ENCODE peak calls at places on chromosomes 16 and 17, in eight cellular contexts. One of them, this sample, is unnamed. For H3K4me1, the result is how much of the 10 kb centered on the place peaks cover.

GRCh38 chr16:26070595-26071170 is 378.9 kb downstream of the HS3ST4 start:
- DNase-seq in mucosa of descending colon: no peak
- DNase-seq in fibroblast of lung: no peak
- DNase-seq in uterus: no peak
- DNase-seq in testis: no peak
- DNase-seq in tibial artery: no peak
- DNase-seq in right atrium auricular region: no peak
- DNase-seq in GM23338: peak
- DNase-seq in this sample: no peak

GRCh38 chr16:1057252-1057932 is 15.2 kb upstream of the SSTR5 start:
- DNase-seq in testis: peak
- DNase-seq in GM23338: peak
- DNase-seq in fibroblast of lung: no peak
- DNase-seq in mucosa of descending colon: peak
- DNase-seq in tibial artery: no peak
- DNase-seq in uterus: no peak
- DNase-seq in right atrium auricular region: no peak
- DNase-seq in this sample: peak

GRCh38 chr16:23256440-23256839 is 45.7 kb upstream of the SCNN1B start:
- DNase-seq in uterus: no peak
- DNase-seq in tibial artery: no peak
- DNase-seq in testis: no peak
- DNase-seq in mucosa of descending colon: peak
- DNase-seq in fibroblast of lung: no peak
- DNase-seq in GM23338: no peak
- DNase-seq in right atrium auricular region: no peak
- DNase-seq in this sample: no peak

GRCh38 chr16:87457051-87457611 is 35.7 kb downstream of the ZCCHC14 start:
- DNase-seq in testis: no peak
- DNase-seq in uterus: no peak
- DNase-seq in fibroblast of lung: peak
- DNase-seq in tibial artery: no peak
- DNase-seq in right atrium auricular region: no peak
- DNase-seq in GM23338: no peak
- DNase-seq in mucosa of descending colon: no peak
- DNase-seq in this sample: no peak

GRCh38 chr16:53629151-53629550 is 74.5 kb downstream of the RPGRIP1L start:
- DNase-seq in testis: no peak
- DNase-seq in tibial artery: no peak
- DNase-seq in uterus: no peak
- DNase-seq in mucosa of descending colon: no peak
- DNase-seq in right atrium auricular region: no peak
- DNase-seq in fibroblast of lung: no peak
- DNase-seq in GM23338: no peak
- DNase-seq in this sample: no peak

GRCh38 chr16:70653406-70653805 is 7.0 kb downstream of the IL34 start:
- DNase-seq in GM23338: peak
- DNase-seq in tibial artery: no peak
- DNase-seq in fibroblast of lung: no peak
- DNase-seq in testis: no peak
- DNase-seq in right atrium auricular region: no peak
- DNase-seq in uterus: no peak
- DNase-seq in mucosa of descending colon: no peak
- DNase-seq in this sample: no peak

GRCh38 chr16:68200120-68200783 is 35.7 kb downstream of the ESRP2 start:
- DNase-seq in testis: no peak
- DNase-seq in fibroblast of lung: peak
- DNase-seq in uterus: no peak
- DNase-seq in right atrium auricular region: no peak
- DNase-seq in mucosa of descending colon: no peak
- DNase-seq in tibial artery: no peak
- DNase-seq in GM23338: no peak
- DNase-seq in this sample: no peak

GRCh38 chr16:22814330-22815105 is 556 bp downstream of the HS3ST2 start:
- DNase-seq in right atrium auricular region: no peak
- DNase-seq in uterus: no peak
- DNase-seq in testis: peak
- DNase-seq in fibroblast of lung: no peak
- DNase-seq in mucosa of descending colon: no peak
- DNase-seq in GM23338: peak
- DNase-seq in tibial artery: peak
- DNase-seq in this sample: no peak

GRCh38 chr17:57308543-57309186 is 52.3 kb downstream of the MSI2 start:
- DNase-seq in uterus: no peak
- DNase-seq in tibial artery: no peak
- DNase-seq in fibroblast of lung: no peak
- DNase-seq in mucosa of descending colon: no peak
- DNase-seq in testis: no peak
- DNase-seq in GM23338: no peak
- DNase-seq in right atrium auricular region: no peak
- DNase-seq in this sample: no peak

GRCh38 chr16:23607740-23608139 is 11.6 kb upstream of the NDUFAB1 start:
- DNase-seq in mucosa of descending colon: no peak
- DNase-seq in right atrium auricular region: no peak
- DNase-seq in uterus: no peak
- DNase-seq in fibroblast of lung: no peak
- DNase-seq in testis: no peak
- DNase-seq in tibial artery: no peak
- DNase-seq in GM23338: no peak
- DNase-seq in this sample: no peak

GRCh38 chr17:15231851-15232516 is 33.1 kb downstream of the PMP22 start:
- DNase-seq in tibial artery: no peak
- DNase-seq in uterus: no peak
- DNase-seq in right atrium auricular region: no peak
- DNase-seq in mucosa of descending colon: no peak
- DNase-seq in GM23338: no peak
- DNase-seq in fibroblast of lung: no peak
- DNase-seq in testis: no peak
- DNase-seq in this sample: no peak

GRCh38 chr17:19262650-19263620 is 25.8 kb downstream of the EPN2 start:
- DNase-seq in right atrium auricular region: no peak
- DNase-seq in uterus: no peak
- DNase-seq in testis: no peak
- DNase-seq in fibroblast of lung: no peak
- DNase-seq in GM23338: no peak
- DNase-seq in mucosa of descending colon: no peak
- DNase-seq in tibial artery: no peak
- DNase-seq in this sample: no peak

GRCh38 chr16:89344314-89344828 is 126.9 kb downstream of the ZNF778 start:
- DNase-seq in tibial artery: no peak
- DNase-seq in testis: no peak
- DNase-seq in fibroblast of lung: no peak
- DNase-seq in uterus: no peak
- DNase-seq in mucosa of descending colon: no peak
- DNase-seq in right atrium auricular region: no peak
- DNase-seq in GM23338: no peak
- DNase-seq in this sample: no peak

GRCh38 chr17:1143573-1143972 is 36.2 kb downstream of the ABR start:
- DNase-seq in right atrium auricular region: no peak
- DNase-seq in tibial artery: no peak
- DNase-seq in GM23338: peak
- DNase-seq in testis: peak
- DNase-seq in fibroblast of lung: peak
- DNase-seq in mucosa of descending colon: no peak
- DNase-seq in uterus: no peak
- DNase-seq in this sample: no peak

DNA sequence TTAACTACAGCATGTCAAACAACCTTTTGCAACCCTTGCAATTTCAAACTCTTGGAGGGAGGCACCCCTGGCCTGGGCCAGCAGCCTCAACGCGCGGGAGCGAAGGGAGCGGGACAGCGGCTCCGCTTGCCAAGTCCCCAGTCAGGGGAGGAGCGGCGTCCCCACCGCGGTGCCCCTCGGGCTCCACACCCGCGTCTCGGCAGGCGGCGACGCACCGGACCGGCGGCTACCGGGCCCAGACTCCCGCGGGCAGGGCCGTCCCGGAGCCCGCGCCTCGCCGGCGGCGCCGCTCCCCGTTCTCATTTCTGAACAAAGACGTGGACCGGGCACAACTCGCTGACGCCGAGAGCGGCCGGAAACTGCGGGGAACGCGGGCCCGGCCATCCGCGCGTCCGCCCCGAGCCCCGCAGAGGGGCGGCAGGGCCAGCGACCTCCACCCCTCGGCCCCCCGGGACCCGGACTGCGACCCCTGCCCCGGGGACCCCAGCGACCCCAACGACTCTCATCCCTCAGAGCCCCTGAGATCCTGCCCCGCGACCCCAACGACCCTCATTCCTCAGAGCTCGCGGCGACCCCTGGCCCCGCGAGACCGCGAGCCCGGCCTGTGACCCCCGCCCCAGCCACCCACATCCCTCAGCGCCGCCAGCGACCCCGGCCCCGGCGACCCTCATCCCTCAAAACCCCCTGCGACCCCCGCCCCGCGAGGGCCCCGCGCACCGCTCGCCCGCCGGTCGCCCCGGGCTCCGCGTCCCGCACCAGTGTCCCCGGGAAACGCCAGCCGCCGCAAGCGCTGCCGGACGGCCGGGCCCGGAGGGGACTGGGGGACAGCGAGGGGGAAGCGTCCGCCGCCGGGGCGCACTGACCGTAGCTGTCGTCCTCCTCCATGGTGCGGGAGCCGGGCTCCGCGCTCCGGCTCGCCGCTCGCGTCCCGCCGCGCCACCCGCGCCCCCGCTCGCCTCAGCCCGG is at the start of gene CYTH1:
- DNase-seq in right atrium auricular region: no peak
- DNase-seq in mucosa of descending colon: peak
- DNase-seq in testis: peak
- DNase-seq in tibial artery: peak
- DNase-seq in uterus: peak
- DNase-seq in fibroblast of lung: no peak
- DNase-seq in GM23338: peak
- DNase-seq in this sample: peak
- H3K4me1 ChIP-seq in right atrium auricular region: under half
- H3K4me1 ChIP-seq in mucosa of descending colon: under half
- H3K4me1 ChIP-seq in testis: under half
- H3K4me1 ChIP-seq in tibial artery: under half
- H3K4me1 ChIP-seq in uterus: under half
- H3K4me1 ChIP-seq in fibroblast of lung: under half
- H3K4me1 ChIP-seq in GM23338: under half
- H3K4me1 ChIP-seq in this sample: half or more

DNA sequence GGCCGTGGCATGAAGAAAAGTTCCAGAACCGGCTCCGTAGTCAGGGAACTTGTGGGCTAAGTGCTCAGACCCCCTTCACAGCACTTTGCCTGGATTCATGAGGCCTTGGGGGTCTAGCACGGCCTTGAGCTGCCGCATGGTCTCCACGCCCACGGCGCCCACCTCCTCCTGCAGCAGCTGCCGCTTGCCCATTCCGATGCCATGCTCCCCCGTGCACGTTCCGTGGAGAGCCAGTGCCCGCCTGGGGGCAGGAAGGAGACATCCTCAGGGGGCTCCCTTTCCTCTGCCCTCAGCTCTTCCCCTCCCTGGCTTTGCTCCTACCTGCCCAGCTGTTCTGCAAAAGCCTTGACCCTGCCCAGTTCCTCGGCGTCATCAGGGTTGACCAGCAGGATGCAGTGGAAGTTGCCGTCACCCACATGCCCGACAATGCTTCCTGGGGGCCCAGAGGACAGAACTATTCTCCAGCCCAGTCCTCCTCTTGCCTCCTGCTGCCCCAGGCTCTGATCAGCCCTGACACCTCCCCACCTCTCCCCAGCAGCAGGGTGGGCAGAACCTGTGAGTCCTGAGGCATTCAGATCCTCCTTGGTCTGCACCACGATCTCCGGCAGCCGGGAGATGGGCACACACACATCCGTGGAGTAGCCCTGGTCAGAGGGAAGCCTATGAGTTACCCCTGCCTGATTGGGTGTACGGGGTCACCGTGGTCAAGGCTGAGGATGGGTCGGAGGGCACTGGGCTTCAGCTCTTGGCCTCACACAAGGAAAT is 4.1 kb downstream of the LDHD start:
- DNase-seq in uterus: no peak
- DNase-seq in testis: no peak
- DNase-seq in tibial artery: no peak
- DNase-seq in GM23338: no peak
- DNase-seq in right atrium auricular region: no peak
- DNase-seq in mucosa of descending colon: no peak
- DNase-seq in fibroblast of lung: no peak
- DNase-seq in this sample: no peak
- H3K4me3 ChIP-seq in uterus: no peak
- H3K4me3 ChIP-seq in testis: no peak
- H3K4me3 ChIP-seq in tibial artery: no peak
- H3K4me3 ChIP-seq in GM23338: no peak
- H3K4me3 ChIP-seq in right atrium auricular region: no peak
- H3K4me3 ChIP-seq in mucosa of descending colon: no peak
- H3K4me3 ChIP-seq in fibroblast of lung: no peak
- H3K4me3 ChIP-seq in this sample: no peak

DNA sequence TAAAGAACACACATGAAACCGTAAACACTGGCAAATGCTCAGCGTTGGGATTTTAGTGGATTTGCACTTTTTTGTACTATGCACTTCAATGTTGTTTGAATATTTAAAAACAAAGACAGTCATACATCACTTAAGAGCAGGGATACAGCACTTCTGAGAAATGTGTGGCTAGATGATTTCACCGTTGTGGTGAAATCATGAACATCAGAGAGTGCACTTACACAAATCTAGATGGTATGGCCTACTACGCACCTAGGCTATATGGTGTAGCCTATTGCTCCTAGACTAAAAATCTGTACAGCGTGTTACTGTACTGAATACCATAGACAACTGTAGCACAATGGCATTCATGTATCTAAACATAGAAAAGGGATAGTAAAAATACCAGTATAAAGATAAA is 37.6 kb upstream of the CNEP1R1 start:
- DNase-seq in uterus: no peak
- DNase-seq in right atrium auricular region: no peak
- DNase-seq in tibial artery: no peak
- DNase-seq in testis: no peak
- DNase-seq in mucosa of descending colon: no peak
- DNase-seq in fibroblast of lung: no peak
- DNase-seq in GM23338: no peak
- DNase-seq in this sample: no peak
- H3K4me1 ChIP-seq in uterus: under half
- H3K4me1 ChIP-seq in right atrium auricular region: under half
- H3K4me1 ChIP-seq in tibial artery: under half
- H3K4me1 ChIP-seq in testis: under half
- H3K4me1 ChIP-seq in mucosa of descending colon: under half
- H3K4me1 ChIP-seq in fibroblast of lung: under half
- H3K4me1 ChIP-seq in GM23338: under half
- H3K4me1 ChIP-seq in this sample: under half

DNA sequence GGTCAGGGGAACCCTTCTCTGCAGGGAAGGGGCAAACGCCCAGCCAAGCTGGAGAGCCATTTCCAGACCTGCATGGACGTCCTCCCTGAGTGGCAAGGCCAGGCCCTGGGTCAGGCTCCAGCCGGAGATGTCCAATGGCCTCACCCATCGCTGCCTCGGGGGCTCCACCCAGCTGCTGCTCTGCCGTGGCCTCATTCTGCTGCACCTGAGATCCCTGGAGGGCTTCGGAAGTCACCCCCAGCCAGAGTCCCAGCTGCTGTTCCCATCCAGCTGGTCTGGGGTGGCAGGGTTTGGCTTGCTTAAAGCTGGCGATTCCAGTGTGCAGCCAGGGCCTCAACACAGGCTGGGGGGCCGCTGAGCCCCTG is 190.0 kb upstream of the GSE1 start:
- DNase-seq in fibroblast of lung: no peak
- DNase-seq in uterus: no peak
- DNase-seq in tibial artery: peak
- DNase-seq in right atrium auricular region: no peak
- DNase-seq in testis: peak
- DNase-seq in mucosa of descending colon: no peak
- DNase-seq in GM23338: no peak
- DNase-seq in this sample: no peak
- H3K4me3 ChIP-seq in fibroblast of lung: no peak
- H3K4me3 ChIP-seq in uterus: no peak
- H3K4me3 ChIP-seq in tibial artery: no peak
- H3K4me3 ChIP-seq in right atrium auricular region: no peak
- H3K4me3 ChIP-seq in testis: no peak
- H3K4me3 ChIP-seq in mucosa of descending colon: no peak
- H3K4me3 ChIP-seq in GM23338: no peak
- H3K4me3 ChIP-seq in this sample: no peak

GRCh38 chr17:69173118-69173517 is 31.4 kb upstream of the ABCA6 start:
- DNase-seq in GM23338: no peak
- DNase-seq in uterus: no peak
- DNase-seq in tibial artery: no peak
- DNase-seq in mucosa of descending colon: no peak
- DNase-seq in testis: no peak
- DNase-seq in fibroblast of lung: no peak
- DNase-seq in right atrium auricular region: no peak
- DNase-seq in this sample: no peak
- H3K4me1 ChIP-seq in GM23338: under half
- H3K4me1 ChIP-seq in uterus: under half
- H3K4me1 ChIP-seq in tibial artery: under half
- H3K4me1 ChIP-seq in mucosa of descending colon: under half
- H3K4me1 ChIP-seq in testis: under half
- H3K4me1 ChIP-seq in fibroblast of lung: under half
- H3K4me1 ChIP-seq in right atrium auricular region: under half
- H3K4me1 ChIP-seq in this sample: under half

This sample was measured in CD4-positive, alpha-beta memory T cell.